ENCODE peak calls at places on chromosomes 3 and 15, in five cellular contexts. P, Q, N, X and U are unnamed samples.

GRCh38 chr3:166060789-166061479 is 223.7 kb upstream of the BCHE start:
- DNase-seq in X (no peak), P (no peak), Q (no peak), N (no peak), U (no peak)

GRCh38 chr3:100082108-100082642 is 32.1 kb downstream of the FILIP1L start:
- DNase-seq in N (no peak), P (no peak), Q (no peak), X (no peak), U (no peak)

GRCh38 chr15:65389226-65389625 is 11.4 kb upstream of the IGDCC3 start:
- DNase-seq in X (no peak), N (no peak), Q (no peak), P (no peak), U (no peak)

GRCh38 chr3:50550079-50550736 is 17.3 kb downstream of the C3orf18 start:
- DNase-seq in Q (peak; percentile 72), N (peak; percentile 30), P (peak; percentile 84), X (no peak), U (peak; percentile 71)

GRCh38 chr3:47018269-47018611 is 38.8 kb downstream of the NBEAL2 start:
- DNase-seq in P (no peak), X (no peak), Q (no peak), N (no peak), U (no peak)

GRCh38 chr3:50971487-50971924 is 296.8 kb downstream of the DOCK3 start:
- DNase-seq in Q (no peak), P (no peak), X (no peak), N (no peak), U (peak; percentile 44)

GRCh38 chr15:25169318-25169717 is 214.5 kb downstream of the SNRPN start:
- DNase-seq in P (peak; percentile 25), Q (no peak), N (peak; percentile 3), X (no peak), U (no peak)

GRCh38 chr3:66004244-66004643 is 34.5 kb downstream of the MAGI1 start:
- DNase-seq in P (peak; percentile 41), X (no peak), N (no peak), Q (no peak), U (no peak)

GRCh38 chr3:143119974-143120715 is 574 bp downstream of the CHST2 start:
- DNase-seq in X (no peak), P (peak; percentile 67), N (no peak), Q (no peak), U (peak; percentile 12)

GRCh38 chr15:49036650-49037545 is 9.3 kb downstream of the SECISBP2L start:
- DNase-seq in X (no peak), Q (no peak), N (no peak), P (no peak), U (no peak)

GRCh38 chr15:55434989-55435825 is 26.9 kb downstream of the PIERCE2 start:
- DNase-seq in N (no peak), Q (peak; percentile 8), P (no peak), X (no peak), U (peak; percentile 9)

GRCh38 chr3:27643355-27643754 is 78.8 kb downstream of the EOMES start:
- DNase-seq in X (no peak), P (no peak), Q (no peak), N (no peak), U (no peak)

GRCh38 chr3:101531473-101532086 is 18.6 kb upstream of the SENP7 start:
- DNase-seq in N (no peak), X (no peak), P (no peak), Q (no peak), U (no peak)

GRCh38 chr3:118501152-118501551 is 533.5 kb downstream of the IGSF11 start:
- DNase-seq in X (no peak), P (peak; percentile 76), Q (peak; percentile 5), N (peak; percentile 37), U (peak; percentile 22)

GRCh38 chr15:80207887-80208286 is 44.1 kb downstream of the CTXND1 start:
- DNase-seq in X (no peak), Q (no peak), P (no peak), N (no peak), U (no peak)

GRCh38 chr3:126287536-126288181 is 69.5 kb downstream of the KLF15 start:
- DNase-seq in N (peak; percentile 76), Q (peak; percentile 43), X (no peak), P (peak; percentile 91), U (peak; percentile 84)

GRCh38 chr3:171789759-171790505 is 20.4 kb downstream of the PLD1 start:
- DNase-seq in P (no peak), N (no peak), X (no peak), Q (no peak), U (no peak)

GRCh38 chr3:42129014-42129953 is 38.1 kb downstream of the TRAK1 start:
- DNase-seq in X (no peak), N (no peak), P (no peak), Q (no peak), U (peak; percentile 47)

GRCh38 chr15:81335631-81336030 is 11.7 kb upstream of the STARD5 start:
- DNase-seq in P (no peak), N (no peak), Q (no peak), X (no peak), U (no peak)

GRCh38 chr3:176971613-176972174 is 225.6 kb downstream of the TBL1XR1 start:
- DNase-seq in Q (no peak), P (no peak), N (no peak), X (no peak), U (no peak)

GRCh38 chr3:28840976-28841376 is 439.9 kb upstream of the RBMS3 start:
- DNase-seq in Q (no peak), N (no peak), P (no peak), X (no peak), U (no peak)

GRCh38 chr3:153767601-153768558 is 353.3 kb upstream of the ARHGEF26 start:
- DNase-seq in P (no peak), X (no peak), Q (no peak), N (no peak), U (no peak)

GRCh38 chr3:74862501-74862900 is 248.0 kb upstream of the CNTN3 start:
- DNase-seq in P (no peak), Q (no peak), N (no peak), X (no peak), U (peak; percentile 13)

GRCh38 chr15:29456964-29457363 is 187.3 kb upstream of the NSMCE3 start:
- DNase-seq in N (no peak), X (no peak), P (no peak), Q (no peak), U (no peak)

GRCh38 chr15:37090543-37091175 is 9.7 kb downstream of the MEIS2 start:
- DNase-seq in P (no peak), N (no peak), Q (no peak), X (no peak), U (no peak)

GRCh38 chr3:153099131-153099530 is 62.9 kb upstream of the RAP2B start:
- DNase-seq in N (no peak), Q (no peak), P (no peak), X (no peak), U (no peak)

GRCh38 chr3:45690331-45691035 is 1.3 kb downstream of the SACM1L start:
- DNase-seq in Q (no peak), X (no peak), N (no peak), P (no peak), U (no peak)

GRCh38 chr3:125057186-125057850 is 1.5 kb upstream of the HEG1 start:
- DNase-seq in N (no peak), Q (no peak), P (no peak), X (no peak), U (no peak)

GRCh38 chr3:187809979-187810568 is 64.8 kb upstream of the BCL6 start:
- DNase-seq in Q (no peak), N (no peak), X (no peak), P (no peak), U (no peak)
- H3K27ac ChIP-seq in Q (no peak overlapping the region), N (no peak overlapping the region), X (no peak overlapping the region), P (no peak overlapping the region), U (peak overlapping the region; percentile 48)

GRCh38 chr15:40436116-40436891 is 4.4 kb upstream of the BAHD1 start:
- DNase-seq in P (no peak), Q (no peak), N (peak; percentile 73), X (no peak), U (peak; percentile 54)
- H3K27ac ChIP-seq in P (no peak overlapping the region), Q (no peak overlapping the region), N (peak overlapping the region; percentile 71), X (no peak overlapping the region), U (no peak overlapping the region)

GRCh38 chr3:16511561-16512434 is 1.7 kb downstream of the RFTN1 start:
- DNase-seq in X (peak; percentile 57), Q (peak; percentile 70), N (peak; percentile 23), P (peak; percentile 87), U (peak; percentile 20)
- H3K27ac ChIP-seq in X (peak overlapping the region; percentile 85), Q (peak overlapping the region; percentile 81), N (peak overlapping the region; percentile 21), P (peak overlapping the region; percentile 81), U (no peak overlapping the region)

DNA sequence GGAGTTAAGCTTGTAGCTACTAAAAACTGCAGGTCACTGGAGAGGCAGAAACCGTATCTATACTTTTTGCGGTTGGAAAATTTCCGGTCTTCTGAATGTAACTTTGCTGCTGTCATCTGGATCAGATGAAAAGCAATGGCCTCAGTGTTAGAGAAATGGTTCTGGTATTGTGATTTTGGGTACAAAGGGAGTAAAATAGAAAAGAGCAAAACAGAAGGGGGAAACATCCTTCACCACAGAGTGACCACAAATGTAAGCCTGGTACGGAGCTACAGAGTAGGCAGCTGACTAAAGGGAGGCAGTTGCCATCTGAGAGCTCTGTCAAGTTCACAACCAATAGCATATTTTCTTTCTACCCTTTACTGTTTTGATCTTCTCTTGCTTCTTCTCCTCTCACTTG is 5.6 kb downstream of the CD96 start:
- DNase-seq in X (no peak), P (no peak), Q (no peak), N (no peak), U (no peak)
- H3K27ac ChIP-seq in X (no peak overlapping the region), P (no peak overlapping the region), Q (no peak overlapping the region), N (no peak overlapping the region), U (no peak overlapping the region)

GRCh38 chr3:150308481-150308918 is 99.6 kb upstream of the TSC22D2 start:
- DNase-seq in N (no peak), X (no peak), P (no peak), Q (no peak), U (peak; percentile 16)
- H3K27ac ChIP-seq in N (no peak overlapping the region), X (no peak overlapping the region), P (no peak overlapping the region), Q (no peak overlapping the region), U (no peak overlapping the region)

GRCh38 chr3:40055361-40055760 is 246.0 kb downstream of the MYRIP start:
- DNase-seq in N (no peak), P (no peak), Q (no peak), X (no peak), U (no peak)
- H3K27ac ChIP-seq in N (no peak overlapping the region), P (no peak overlapping the region), Q (no peak overlapping the region), X (peak overlapping the region; percentile 48), U (no peak overlapping the region)

DNA sequence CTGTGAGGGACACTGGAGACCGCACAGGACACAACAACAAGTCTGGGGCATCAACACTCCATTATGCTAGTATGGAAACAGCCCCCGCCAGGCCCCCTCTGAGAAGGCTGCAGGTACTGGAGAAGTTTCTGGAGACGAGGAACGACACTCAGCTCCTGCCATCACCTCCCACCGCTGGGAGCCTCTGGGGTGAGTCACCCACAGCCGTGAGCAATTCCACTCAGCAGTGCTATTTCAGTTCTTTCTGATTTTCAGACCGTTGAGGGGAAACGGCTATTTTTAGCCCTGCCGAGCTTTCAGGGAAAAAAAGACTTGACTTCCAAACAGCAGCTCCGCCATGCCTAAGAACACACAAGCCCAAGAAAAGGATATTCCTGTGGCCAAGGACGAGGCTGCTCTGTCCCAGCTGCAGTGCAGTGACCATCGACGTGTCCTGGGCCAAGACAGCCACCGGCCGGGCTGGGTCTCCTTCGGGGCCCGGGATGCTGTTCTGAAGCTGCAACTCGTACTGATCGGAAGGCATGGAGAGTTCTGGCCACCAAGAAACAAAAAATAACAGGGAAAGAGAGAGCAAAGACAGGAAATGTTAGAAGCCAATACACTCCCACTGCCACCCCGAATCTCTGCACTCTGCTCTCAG is 40.8 kb downstream of the NUP210 start:
- DNase-seq in P (no peak), Q (no peak), N (no peak), X (peak; percentile 19), U (peak; percentile 7)
- H3K27ac ChIP-seq in P (peak overlapping the region; percentile 25), Q (no peak overlapping the region), N (no peak overlapping the region), X (peak overlapping the region; percentile 75), U (no peak overlapping the region)

GRCh38 chr3:185942396-185942795 is 4.6 kb upstream of the TRA2B start:
- DNase-seq in N (no peak), P (no peak), Q (no peak), X (no peak), U (no peak)
- H3K27ac ChIP-seq in N (no peak overlapping the region), P (no peak overlapping the region), Q (no peak overlapping the region), X (peak overlapping the region; percentile 66), U (peak overlapping the region; percentile 88)